ENCODE peak calls at places on chromosomes 11 and 22, in eight cellular contexts. B, O, H, M, Q, Z, G and E are unnamed samples.

GRCh38 chr11:26188559-26188958 is 143.4 kb upstream of the ANO3 start:
- DNase-seq in O (no peak), Q (no peak), H (no peak), Z (no peak), M (no peak), G (no peak), B (no peak), E (no peak)

GRCh38 chr11:363948-364761 is 5.1 kb upstream of the B4GALNT4 start:
- DNase-seq in Z (peak; percentile 62), O (peak; percentile 88), Q (peak; percentile 43), H (peak; percentile 91), M (peak; percentile 42), B (peak; percentile 71), G (peak; percentile 57), E (no peak)

GRCh38 chr11:48088682-48089050 is 108.3 kb downstream of the PTPRJ start:
- DNase-seq in Q (peak; percentile 74), Z (no peak), O (no peak), M (no peak), B (peak; percentile 53), H (no peak), G (no peak), E (no peak)

GRCh38 chr11:77201991-77202841 is 74.2 kb downstream of the MYO7A start:
- DNase-seq in O (peak; percentile 3), M (peak; percentile 15), H (peak; percentile 52), G (peak; percentile 45), Q (no peak), Z (no peak), B (no peak), E (no peak)

GRCh38 chr11:121372671-121373429 is 79.3 kb upstream of the SORL1 start:
- DNase-seq in H (no peak), Q (no peak), G (no peak), Z (no peak), B (no peak), O (no peak), M (no peak), E (no peak)

GRCh38 chr11:45847908-45848316 is 637 bp downstream of the CRY2 start:
- DNase-seq in Q (peak; percentile 46), M (peak; percentile 73), H (peak; percentile 84), Z (peak; percentile 41), G (peak; percentile 80), O (peak; percentile 57), B (peak; percentile 38), E (no peak)

GRCh38 chr22:46008836-46009596 is 32.1 kb upstream of the WNT7B start:
- DNase-seq in Q (no peak), M (no peak), H (peak; percentile 51), O (no peak), Z (no peak), G (peak; percentile 63), B (no peak), E (no peak)

GRCh38 chr11:34183840-34184358 is 78.5 kb downstream of the NAT10 start:
- DNase-seq in O (no peak), B (no peak), Q (no peak), H (no peak), G (no peak), M (no peak), Z (no peak), E (no peak)

DNA sequence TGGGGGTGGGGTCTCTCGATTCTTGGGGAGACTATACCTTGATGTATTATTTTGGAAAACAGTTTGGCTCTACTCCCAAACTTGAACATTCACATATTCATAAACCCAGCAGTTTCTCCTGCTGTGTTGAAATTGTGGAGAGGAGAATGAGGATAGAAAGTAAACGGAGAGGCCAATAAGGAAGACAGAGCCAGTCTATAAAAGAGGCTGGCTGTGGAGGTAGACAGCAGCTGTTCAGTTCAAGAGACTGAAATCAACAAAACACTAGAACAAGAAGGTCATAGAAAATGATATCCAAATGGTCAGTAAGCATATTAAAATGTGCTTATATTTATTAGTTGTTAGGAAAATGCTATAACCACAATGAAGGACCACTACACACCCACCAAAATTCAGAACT is 1.9 kb upstream of the MOGAT2 start:
- DNase-seq in H (no peak), G (no peak), M (no peak), O (no peak), Z (no peak), B (no peak), Q (peak; percentile 32), E (no peak)
- TF ChIP-seq POLR2AphosphoS5 in H (no peak), G (no peak), M (no peak), O (peak; percentile 63), Z (no peak), B (no peak), Q (peak; percentile 57), E (no peak)

GRCh38 chr11:65616575-65617001 is 1.0 kb downstream of the PCNX3 start:
- DNase-seq in G (no peak), H (peak; percentile 81), B (no peak), Q (no peak), M (no peak), Z (peak; percentile 92), O (no peak), E (no peak)

GRCh38 chr11:65617136-65617850 is 1.7 kb downstream of the PCNX3 start:
- DNase-seq in H (peak; percentile 78), Z (no peak), Q (no peak), B (no peak), M (no peak), G (no peak), O (no peak), E (no peak)

GRCh38 chr11:65615950-65616574 is 486 bp downstream of the PCNX3 start:
- DNase-seq in G (no peak), H (no peak), Z (peak; percentile 47), B (no peak), M (no peak), Q (no peak), O (no peak), E (no peak)

GRCh38 chr11:65613091-65613928 is 711 bp downstream of the MAP3K11 start:
- DNase-seq in O (no peak), Z (no peak), M (no peak), Q (no peak), H (peak; percentile 88), G (no peak), B (peak; percentile 51), E (no peak)

DNA sequence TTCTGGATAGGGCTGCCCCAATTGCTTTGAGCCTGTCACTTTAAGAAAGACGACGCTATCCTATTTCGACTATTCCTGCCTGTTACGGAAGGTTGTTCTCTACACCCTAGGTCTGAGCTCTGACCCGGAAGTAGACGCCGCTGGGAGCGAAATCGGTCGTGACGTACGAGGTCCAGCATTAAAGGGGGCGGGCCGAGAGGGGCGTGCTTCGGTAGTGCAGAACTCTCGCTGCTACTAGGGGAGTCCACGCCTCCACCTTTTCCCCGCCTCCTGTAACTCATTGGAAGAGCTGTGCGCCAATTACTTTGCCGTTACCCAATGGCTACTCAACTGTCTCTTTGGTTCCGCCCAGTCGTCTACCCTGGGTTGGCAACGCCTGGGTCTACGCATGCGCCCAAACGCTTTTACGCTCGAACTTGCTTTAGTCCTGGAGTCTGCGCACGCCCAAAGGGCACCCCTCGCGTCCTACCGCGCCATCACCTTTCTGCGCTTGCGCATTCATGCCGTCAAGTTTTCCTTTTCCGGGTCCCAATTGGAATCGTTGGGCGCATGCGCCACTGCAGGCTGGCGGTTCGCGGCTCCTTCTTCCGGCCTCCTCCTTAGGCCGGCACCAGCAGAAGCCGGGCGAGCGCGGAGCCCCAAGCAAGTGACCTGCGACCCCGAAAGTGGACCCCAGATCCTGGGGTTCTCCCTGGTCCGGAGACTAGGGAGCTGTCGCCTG is at the start of gene PCNX3:
- DNase-seq in G (peak; percentile 100), O (peak; percentile 100), B (peak; percentile 100), H (peak; percentile 100), Z (peak; percentile 100), M (peak; percentile 100), Q (peak; percentile 100), E (peak; percentile 100)
- TF ChIP-seq POLR2A in G (peak; percentile 65), O (peak; percentile 68), B (peak; percentile 42), H (no peak), Z (no peak), M (no peak), Q (peak; percentile 37), E (no peak)

DNA sequence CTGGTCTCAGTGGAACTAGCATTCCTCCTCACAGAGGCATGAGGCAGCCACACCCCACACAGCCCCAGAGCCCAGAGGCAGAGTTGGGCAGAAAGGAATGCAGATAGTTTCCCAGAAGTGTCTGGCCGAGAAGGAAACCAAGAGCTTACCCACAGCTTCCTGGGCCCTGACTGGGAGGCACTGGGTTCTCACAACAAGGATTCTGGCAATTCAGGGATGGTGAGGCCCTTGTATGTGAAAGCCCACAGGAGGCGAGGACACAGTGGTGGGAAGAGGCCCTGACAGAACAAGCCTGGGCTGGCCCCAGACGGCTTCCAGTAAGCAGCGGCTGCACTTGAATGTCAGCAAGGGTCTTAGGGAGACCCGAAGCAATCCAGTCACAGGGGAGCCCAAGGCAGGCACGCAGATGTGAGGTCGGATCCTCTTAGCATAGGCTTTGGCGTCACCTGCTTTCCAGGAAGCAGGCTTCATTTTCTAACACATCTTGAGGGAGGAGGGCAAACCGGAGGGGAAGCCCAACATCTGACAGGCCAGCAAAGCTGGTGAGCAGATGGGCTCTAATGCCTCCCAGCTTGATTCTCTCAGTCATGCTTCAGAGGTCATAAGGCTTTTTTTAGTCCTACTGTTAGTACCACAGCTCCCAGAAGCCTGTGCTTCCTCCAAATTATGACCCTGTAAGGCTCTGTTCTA is 78.3 kb upstream of the AKIP1 start:
- DNase-seq in G (peak; percentile 64), M (peak; percentile 73), H (no peak), Q (no peak), Z (no peak), B (peak; percentile 73), O (no peak), E (no peak)
- TF ChIP-seq POLR2AphosphoS5 in G (peak; percentile 46), M (no peak), H (no peak), Q (peak; percentile 21), Z (no peak), B (peak; percentile 26), O (peak; percentile 43), E (no peak)

GRCh38 chr22:38062782-38063181 is 5.6 kb downstream of the PICK1 start:
- DNase-seq in O (peak; percentile 23), M (peak; percentile 67), Q (peak; percentile 83), H (no peak), Z (no peak), B (peak; percentile 47), G (no peak), E (no peak)

GRCh38 chr22:38051900-38052862 is 5.0 kb upstream of the PICK1 start:
- DNase-seq in Q (peak; percentile 79), G (peak; percentile 89), O (peak; percentile 83), H (peak; percentile 94), Z (peak; percentile 84), B (peak; percentile 68), M (peak; percentile 83), E (no peak)

GRCh38 chr22:38051261-38051660 is 5.9 kb upstream of the PICK1 start:
- DNase-seq in M (no peak), G (no peak), Z (no peak), H (no peak), Q (no peak), O (no peak), B (no peak), E (no peak)

DNA sequence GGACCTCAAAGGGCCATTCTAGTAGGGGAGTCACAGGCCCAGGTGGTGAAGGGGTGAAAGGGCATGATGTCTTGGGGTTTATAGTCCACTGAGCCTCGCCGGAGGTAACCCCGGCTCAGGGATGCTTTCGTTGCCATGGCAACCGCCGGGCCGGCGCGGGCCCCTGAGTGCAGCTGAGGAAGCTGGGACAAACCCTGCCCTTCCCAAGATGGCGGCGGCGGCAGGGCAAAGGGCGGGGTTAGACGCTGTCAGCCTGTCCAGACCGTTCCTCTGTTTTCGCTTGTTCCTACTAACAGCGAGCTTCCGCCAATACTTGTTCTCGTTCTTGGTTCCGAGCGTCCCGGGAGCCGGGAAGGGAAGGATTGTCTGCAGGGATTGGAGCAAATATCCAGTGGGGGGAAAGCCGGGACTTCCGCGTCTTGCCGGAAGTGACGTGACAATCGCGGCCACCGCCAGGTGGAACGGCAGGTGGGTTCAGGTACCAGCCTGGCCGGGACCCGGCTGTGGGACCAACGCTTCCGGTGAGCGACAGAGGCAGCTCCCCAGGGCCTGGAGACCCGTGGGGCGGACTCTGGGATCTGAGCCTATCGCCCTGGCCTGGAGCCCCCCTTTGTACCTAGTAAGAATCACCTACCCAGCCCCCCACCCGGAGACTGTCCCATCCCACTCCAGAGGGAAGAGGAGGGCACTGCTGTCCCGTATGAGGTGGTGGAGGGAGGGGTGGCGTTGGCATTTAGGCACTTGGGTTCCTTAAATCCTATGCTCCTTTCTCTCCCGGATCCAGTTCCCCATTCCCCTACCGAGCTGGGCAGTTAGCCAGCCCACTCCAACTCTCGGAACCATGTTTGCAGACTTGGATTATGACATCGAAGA is at the start of gene PICK1:
- DNase-seq in H (peak; percentile 95), M (peak; percentile 88), O (peak; percentile 85), Q (peak; percentile 96), B (peak; percentile 96), G (peak; percentile 96), Z (peak; percentile 93), E (peak; percentile 94)
- TF ChIP-seq POLR2A in H (no peak), M (peak; percentile 40), O (peak; percentile 59), Q (peak; percentile 29), B (peak; percentile 57), G (no peak), Z (peak; percentile 77), E (no peak)